ENCODE peak calls at places on chromosomes 7 and 10, in nine cellular contexts. One of them, this sample, is unnamed.

GRCh38 chr7:155237297-155237696 is 60.4 kb upstream of the INSIG1 start:
- DNase-seq in GM23248: no peak
- DNase-seq in H9: no peak
- DNase-seq in endodermal cell: no peak
- DNase-seq in adipocyte: no peak
- DNase-seq in H1: no peak
- DNase-seq in fibroblast of lung: no peak
- DNase-seq in PC-3: peak
- DNase-seq in IMR-90: no peak
- DNase-seq in this sample: no peak

GRCh38 chr7:150755473-150756099 is 18.4 kb downstream of the GIMAP5 start:
- DNase-seq in GM23248: no peak
- DNase-seq in H9: no peak
- DNase-seq in endodermal cell: no peak
- DNase-seq in adipocyte: no peak
- DNase-seq in H1: no peak
- DNase-seq in fibroblast of lung: no peak
- DNase-seq in PC-3: no peak
- DNase-seq in IMR-90: no peak
- DNase-seq in this sample: no peak

GRCh38 chr7:18458830-18459229 is 36.7 kb upstream of the HDAC9 start:
- DNase-seq in GM23248: no peak
- DNase-seq in H9: no peak
- DNase-seq in endodermal cell: no peak
- DNase-seq in adipocyte: no peak
- DNase-seq in H1: no peak
- DNase-seq in fibroblast of lung: peak
- DNase-seq in PC-3: no peak
- DNase-seq in IMR-90: no peak
- DNase-seq in this sample: no peak

GRCh38 chr7:135169141-135169935 is 1.2 kb downstream of the CYREN start:
- DNase-seq in GM23248: peak
- DNase-seq in H9: peak
- DNase-seq in endodermal cell: peak
- DNase-seq in adipocyte: peak
- DNase-seq in H1: peak
- DNase-seq in fibroblast of lung: peak
- DNase-seq in PC-3: peak
- DNase-seq in IMR-90: peak
- DNase-seq in this sample: no peak

GRCh38 chr10:73847031-73847430 is 27.3 kb downstream of the CAMK2G start:
- DNase-seq in GM23248: no peak
- DNase-seq in H9: no peak
- DNase-seq in endodermal cell: no peak
- DNase-seq in adipocyte: no peak
- DNase-seq in H1: no peak
- DNase-seq in fibroblast of lung: no peak
- DNase-seq in PC-3: no peak
- DNase-seq in IMR-90: no peak
- DNase-seq in this sample: no peak

GRCh38 chr10:112288526-112288925 is 5.3 kb downstream of the TECTB start:
- DNase-seq in GM23248: no peak
- DNase-seq in H9: no peak
- DNase-seq in endodermal cell: no peak
- DNase-seq in adipocyte: no peak
- DNase-seq in H1: no peak
- DNase-seq in fibroblast of lung: no peak
- DNase-seq in PC-3: no peak
- DNase-seq in IMR-90: no peak
- DNase-seq in this sample: no peak

GRCh38 chr10:22335204-22335956 is 9.9 kb upstream of the SPAG6 start:
- DNase-seq in GM23248: peak
- DNase-seq in H9: peak
- DNase-seq in endodermal cell: peak
- DNase-seq in adipocyte: peak
- DNase-seq in H1: peak
- DNase-seq in fibroblast of lung: peak
- DNase-seq in PC-3: peak
- DNase-seq in IMR-90: peak
- DNase-seq in this sample: peak

GRCh38 chr10:122276611-122277205 is 5.6 kb downstream of the BTBD16 start:
- DNase-seq in GM23248: peak
- DNase-seq in H9: peak
- DNase-seq in endodermal cell: peak
- DNase-seq in adipocyte: peak
- DNase-seq in H1: no peak
- DNase-seq in fibroblast of lung: peak
- DNase-seq in PC-3: no peak
- DNase-seq in IMR-90: peak
- DNase-seq in this sample: no peak

GRCh38 chr7:92988051-92988450 is 129.7 kb downstream of the SAMD9 start:
- DNase-seq in GM23248: peak
- DNase-seq in H9: no peak
- DNase-seq in endodermal cell: no peak
- DNase-seq in adipocyte: peak
- DNase-seq in H1: no peak
- DNase-seq in fibroblast of lung: peak
- DNase-seq in PC-3: peak
- DNase-seq in IMR-90: peak
- DNase-seq in this sample: no peak

DNA sequence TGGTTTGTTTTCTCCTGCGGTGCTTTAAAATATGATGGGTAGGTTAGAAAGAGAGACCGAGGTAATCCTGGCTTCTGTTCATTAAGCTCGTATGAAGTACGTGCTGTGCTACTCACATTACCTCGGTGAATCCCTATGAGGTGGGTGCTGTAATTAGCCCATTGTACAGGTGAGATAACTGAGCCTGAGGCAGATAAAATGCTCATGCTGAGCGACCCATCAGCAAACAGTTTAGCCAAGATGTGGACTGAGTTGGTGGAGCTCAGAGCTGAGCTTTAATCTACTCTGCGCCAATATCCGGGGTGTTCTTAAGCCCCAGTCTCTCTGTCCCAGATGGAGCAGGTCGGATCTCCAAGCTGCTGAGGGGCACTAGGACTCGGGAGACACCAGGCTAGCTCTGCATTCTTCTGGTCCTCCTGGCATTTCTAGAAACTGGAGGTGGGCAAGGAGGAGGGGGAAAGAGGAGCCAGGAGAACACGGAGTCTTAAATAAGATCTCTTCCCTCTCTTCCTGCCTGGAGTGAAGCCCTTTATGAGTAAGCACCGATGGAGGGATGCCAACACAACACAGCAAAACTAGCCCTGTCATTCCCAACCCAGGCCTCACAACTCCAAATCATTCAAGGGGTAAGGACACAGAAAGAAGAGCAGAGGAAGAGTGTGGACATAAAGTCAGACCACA is 458.5 kb downstream of the KCNMA1 start:
- DNase-seq in GM23248: peak
- DNase-seq in H9: peak
- DNase-seq in endodermal cell: peak
- DNase-seq in adipocyte: peak
- DNase-seq in H1: no peak
- DNase-seq in fibroblast of lung: peak
- DNase-seq in PC-3: peak
- DNase-seq in IMR-90: peak
- DNase-seq in this sample: no peak
- H3K9ac ChIP-seq in GM23248: peak
- H3K9ac ChIP-seq in H9: no peak
- H3K9ac ChIP-seq in endodermal cell: no peak
- H3K9ac ChIP-seq in adipocyte: peak
- H3K9ac ChIP-seq in H1: no peak
- H3K9ac ChIP-seq in fibroblast of lung: no peak
- H3K9ac ChIP-seq in PC-3: peak
- H3K9ac ChIP-seq in IMR-90: no peak
- H3K9ac ChIP-seq in this sample: no peak

DNA sequence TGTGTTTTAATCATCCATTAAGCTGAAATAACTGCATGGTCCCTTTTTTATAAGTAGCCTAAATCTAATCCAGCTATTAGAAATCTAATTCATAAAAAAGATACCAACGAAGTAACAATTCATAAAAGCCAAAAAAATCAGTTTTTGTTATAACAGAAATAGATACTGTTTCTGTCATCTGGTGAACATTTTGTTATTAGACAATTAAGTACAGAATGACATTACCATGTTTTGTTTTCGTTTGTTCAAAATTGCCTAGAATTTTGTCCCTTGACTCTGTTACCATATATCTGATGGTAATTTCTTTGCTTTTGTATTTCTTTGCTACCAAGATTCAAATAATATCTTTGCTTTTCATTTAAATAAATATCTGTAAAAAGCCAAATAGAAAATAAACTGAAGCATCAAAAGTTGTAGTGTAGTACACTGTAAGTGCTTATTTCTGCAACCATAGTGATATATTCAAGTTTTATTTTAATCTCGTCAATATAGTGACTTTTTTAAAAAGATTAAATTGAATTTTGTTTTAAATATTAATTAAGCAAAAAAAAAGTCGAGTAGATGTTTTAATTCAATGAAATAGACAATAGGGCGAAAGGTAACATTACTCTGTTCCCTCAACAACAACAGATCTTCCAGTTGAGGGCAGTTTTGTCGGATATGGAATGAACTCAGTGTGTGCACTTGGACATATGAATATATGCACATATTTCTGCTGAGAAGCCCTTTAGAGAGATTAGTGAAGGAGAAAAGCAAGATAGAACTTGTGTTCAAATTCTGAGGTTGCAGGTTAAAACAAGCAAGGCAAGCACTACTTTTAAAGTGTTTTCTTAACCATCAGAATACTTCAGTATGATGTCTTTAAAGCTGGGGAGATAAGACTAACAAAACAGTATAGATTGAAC is 7.9 kb upstream of the IGF2BP3 start:
- DNase-seq in GM23248: no peak
- DNase-seq in H9: no peak
- DNase-seq in endodermal cell: no peak
- DNase-seq in adipocyte: no peak
- DNase-seq in H1: no peak
- DNase-seq in fibroblast of lung: no peak
- DNase-seq in PC-3: no peak
- DNase-seq in IMR-90: no peak
- DNase-seq in this sample: no peak
- H3K9ac ChIP-seq in GM23248: no peak
- H3K9ac ChIP-seq in H9: no peak
- H3K9ac ChIP-seq in endodermal cell: no peak
- H3K9ac ChIP-seq in adipocyte: no peak
- H3K9ac ChIP-seq in H1: no peak
- H3K9ac ChIP-seq in fibroblast of lung: no peak
- H3K9ac ChIP-seq in PC-3: no peak
- H3K9ac ChIP-seq in IMR-90: no peak
- H3K9ac ChIP-seq in this sample: no peak

DNA sequence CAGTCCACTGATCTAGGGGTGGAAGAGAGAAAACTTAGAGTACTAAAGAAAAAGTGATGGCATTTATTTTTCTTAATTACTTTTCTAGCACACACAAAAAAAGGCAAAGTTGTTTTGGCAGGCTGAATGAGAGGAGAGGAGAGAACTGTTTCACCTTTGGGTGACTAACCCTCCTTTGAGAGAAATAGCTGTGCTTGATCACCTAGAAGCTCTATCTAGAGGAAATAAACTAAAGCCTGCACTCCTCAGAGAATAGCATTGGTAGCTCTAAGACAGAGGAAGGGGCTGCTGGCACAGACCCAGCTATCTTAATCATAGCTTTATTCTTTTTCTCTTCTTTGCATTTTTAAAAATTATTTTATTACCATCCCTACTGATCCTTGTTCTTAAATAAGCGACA is 6.3 kb downstream of the TMEM243 start:
- DNase-seq in GM23248: no peak
- DNase-seq in H9: no peak
- DNase-seq in endodermal cell: no peak
- DNase-seq in adipocyte: no peak
- DNase-seq in H1: no peak
- DNase-seq in fibroblast of lung: no peak
- DNase-seq in PC-3: no peak
- DNase-seq in IMR-90: no peak
- DNase-seq in this sample: no peak
- H3K9ac ChIP-seq in GM23248: no peak
- H3K9ac ChIP-seq in H9: no peak
- H3K9ac ChIP-seq in endodermal cell: no peak
- H3K9ac ChIP-seq in adipocyte: no peak
- H3K9ac ChIP-seq in H1: no peak
- H3K9ac ChIP-seq in fibroblast of lung: no peak
- H3K9ac ChIP-seq in PC-3: no peak
- H3K9ac ChIP-seq in IMR-90: no peak
- H3K9ac ChIP-seq in this sample: no peak

GRCh38 chr10:19256331-19256730 is 207.7 kb downstream of the MALRD1 start:
- DNase-seq in GM23248: no peak
- DNase-seq in H9: no peak
- DNase-seq in endodermal cell: no peak
- DNase-seq in adipocyte: no peak
- DNase-seq in H1: no peak
- DNase-seq in fibroblast of lung: no peak
- DNase-seq in PC-3: no peak
- DNase-seq in IMR-90: no peak
- DNase-seq in this sample: no peak
- H3K9ac ChIP-seq in GM23248: no peak
- H3K9ac ChIP-seq in H9: no peak
- H3K9ac ChIP-seq in endodermal cell: no peak
- H3K9ac ChIP-seq in adipocyte: no peak
- H3K9ac ChIP-seq in H1: no peak
- H3K9ac ChIP-seq in fibroblast of lung: no peak
- H3K9ac ChIP-seq in PC-3: no peak
- H3K9ac ChIP-seq in IMR-90: no peak
- H3K9ac ChIP-seq in this sample: no peak

DNA sequence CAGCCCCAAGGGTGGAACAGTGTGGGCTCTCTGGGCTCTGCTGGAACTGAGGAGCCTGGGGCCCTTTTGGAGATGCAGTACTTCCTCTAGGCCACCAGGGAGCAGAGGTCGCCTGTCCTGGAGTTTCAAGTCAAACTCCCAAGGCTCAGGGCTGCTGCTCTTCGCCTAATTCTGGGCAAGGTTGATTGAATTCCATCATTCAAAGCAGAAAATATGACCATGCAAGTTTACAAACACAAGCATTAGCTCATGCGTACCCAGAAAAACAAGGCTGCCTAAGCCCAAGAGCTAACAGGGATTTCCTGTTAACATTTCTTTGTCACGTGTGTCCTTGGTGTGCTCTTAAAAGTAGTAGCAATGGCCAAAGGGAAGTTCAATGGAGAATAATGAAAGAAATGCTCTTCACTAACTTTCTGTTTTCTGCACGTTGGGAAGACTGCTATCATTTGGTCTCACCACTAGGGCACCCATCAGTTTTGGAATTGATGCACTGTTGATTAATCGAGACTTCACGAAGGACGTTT is 20.1 kb downstream of the LDB3 start:
- DNase-seq in GM23248: peak
- DNase-seq in H9: peak
- DNase-seq in endodermal cell: peak
- DNase-seq in adipocyte: peak
- DNase-seq in H1: peak
- DNase-seq in fibroblast of lung: peak
- DNase-seq in PC-3: peak
- DNase-seq in IMR-90: peak
- DNase-seq in this sample: peak
- H3K9ac ChIP-seq in GM23248: peak
- H3K9ac ChIP-seq in H9: no peak
- H3K9ac ChIP-seq in endodermal cell: no peak
- H3K9ac ChIP-seq in adipocyte: peak
- H3K9ac ChIP-seq in H1: no peak
- H3K9ac ChIP-seq in fibroblast of lung: no peak
- H3K9ac ChIP-seq in PC-3: no peak
- H3K9ac ChIP-seq in IMR-90: peak
- H3K9ac ChIP-seq in this sample: no peak

GRCh38 chr10:103854265-103854686 is 1.1 kb downstream of the SH3PXD2A start:
- DNase-seq in GM23248: no peak
- DNase-seq in H9: peak
- DNase-seq in endodermal cell: peak
- DNase-seq in adipocyte: no peak
- DNase-seq in H1: peak
- DNase-seq in fibroblast of lung: no peak
- DNase-seq in PC-3: no peak
- DNase-seq in IMR-90: no peak
- DNase-seq in this sample: no peak
- H3K9ac ChIP-seq in GM23248: peak
- H3K9ac ChIP-seq in H9: no peak
- H3K9ac ChIP-seq in endodermal cell: no peak
- H3K9ac ChIP-seq in adipocyte: peak
- H3K9ac ChIP-seq in H1: no peak
- H3K9ac ChIP-seq in fibroblast of lung: peak
- H3K9ac ChIP-seq in PC-3: peak
- H3K9ac ChIP-seq in IMR-90: peak
- H3K9ac ChIP-seq in this sample: no peak